ENCODE peak calls at places on chromosome X, in six cellular contexts. H, Z, P, G, E and L are unnamed samples.

GRCh38 chrX:42755820-42756219 is 22.1 kb downstream of the PPP1R2C start:
- DNase-seq in H (no peak), Z (peak), P (peak), G (no peak), E (peak), L (peak)

GRCh38 chrX:72132456-72132855 is 741 bp upstream of the RTL5 start:
- DNase-seq in H (no peak), Z (no peak), P (no peak), G (no peak), E (no peak), L (no peak)

GRCh38 chrX:115892056-115892708 is 278.4 kb upstream of the AGTR2 start:
- DNase-seq in H (no peak), Z (no peak), P (no peak), G (no peak), E (no peak), L (no peak)

GRCh38 chrX:5746231-5746630 is 482.4 kb downstream of the NLGN4X start:
- DNase-seq in H (no peak), Z (no peak), P (no peak), G (no peak), E (no peak), L (no peak)

GRCh38 chrX:52034211-52034610 is 34.8 kb downstream of the MAGED4B start:
- DNase-seq in H (no peak), Z (no peak), P (no peak), G (no peak), E (no peak), L (no peak)

GRCh38 chrX:66633541-66633940 is 5.3 kb downstream of the EDA2R start:
- DNase-seq in H (no peak), Z (peak), P (peak), G (no peak), E (peak), L (no peak)

GRCh38 chrX:44310227-44310626 is 33.2 kb downstream of the EFHC2 start:
- DNase-seq in H (no peak), Z (no peak), P (no peak), G (no peak), E (no peak), L (no peak)

GRCh38 chrX:16124201-16124600 is 836 bp downstream of the GRPR start:
- DNase-seq in H (no peak), Z (no peak), P (no peak), G (no peak), E (no peak), L (no peak)

GRCh38 chrX:16785247-16786138 is 773 bp upstream of the TXLNG start:
- DNase-seq in H (peak), Z (no peak), P (no peak), G (no peak), E (no peak), L (no peak)

GRCh38 chrX:40003071-40003981 is 94.4 kb downstream of the BCOR start:
- DNase-seq in H (no peak), Z (no peak), P (no peak), G (peak), E (peak), L (no peak)

GRCh38 chrX:130902446-130902782 is 595 bp downstream of the ENOX2 start:
- DNase-seq in H (no peak), Z (no peak), P (no peak), G (no peak), E (no peak), L (no peak)

GRCh38 chrX:134547047-134547679 is 87.2 kb downstream of the HPRT1 start:
- DNase-seq in H (no peak), Z (peak), P (peak), G (no peak), E (peak), L (no peak)
- H3K4me3 ChIP-seq in H (no peak), Z (peak), P (peak), G (no peak), E (peak), L (no peak)

GRCh38 chrX:106791495-106791894 is 11.0 kb upstream of the TBC1D8B start:
- DNase-seq in H (no peak), Z (peak), P (peak), G (no peak), E (peak), L (no peak)
- TF ChIP-seq CTCF in H (no peak), Z (no peak), P (peak), G (peak), E (peak), L (peak)

GRCh38 chrX:150148749-150149672 is 210.7 kb upstream of the EOLA2 start:
- DNase-seq in H (no peak), Z (peak), P (no peak), G (no peak), E (peak), L (no peak)

GRCh38 chrX:150146271-150146888 is 208.1 kb upstream of the EOLA2 start:
- DNase-seq in H (no peak), Z (no peak), P (no peak), G (peak), E (no peak), L (no peak)

GRCh38 chrX:150143721-150144440 is 205.6 kb upstream of the EOLA2 start:
- DNase-seq in H (no peak), Z (no peak), P (peak), G (no peak), E (no peak), L (no peak)
- H3K4me3 ChIP-seq in H (no peak), Z (no peak), P (no peak), G (no peak), E (no peak), L (no peak)

DNA sequence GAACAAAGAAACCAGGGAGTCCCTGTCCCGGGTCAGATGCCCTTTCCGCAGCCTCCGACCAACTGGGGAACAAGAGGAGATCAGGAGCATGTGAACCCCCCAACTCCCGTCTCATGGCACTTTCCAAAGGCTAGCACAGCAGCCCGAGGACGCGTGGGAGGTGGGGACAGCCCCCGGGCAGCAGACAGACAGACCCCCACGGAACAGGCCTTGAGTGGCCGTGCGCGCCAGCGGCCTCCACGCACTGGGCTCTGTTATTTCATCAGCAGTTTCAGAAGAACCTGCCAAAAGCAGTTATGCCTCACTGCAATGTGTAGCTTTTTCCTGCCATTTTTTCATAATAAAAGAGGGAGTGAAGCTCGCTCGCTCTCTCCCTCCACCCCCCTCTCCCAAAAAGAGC is 349 bp upstream of the FGF16 start:
- DNase-seq in H (peak), Z (no peak), P (no peak), G (peak), E (peak), L (no peak)
- TF ChIP-seq CTCF in H (no peak), Z (no peak), P (no peak), G (no peak), E (no peak), L (no peak)

GRCh38 chrX:84165716-84166115 is 22.3 kb downstream of the RPS6KA6 start:
- DNase-seq in H (no peak), Z (peak), P (peak), G (no peak), E (no peak), L (no peak)
- H3K4me3 ChIP-seq in H (no peak), Z (no peak), P (no peak), G (no peak), E (no peak), L (no peak)

DNA sequence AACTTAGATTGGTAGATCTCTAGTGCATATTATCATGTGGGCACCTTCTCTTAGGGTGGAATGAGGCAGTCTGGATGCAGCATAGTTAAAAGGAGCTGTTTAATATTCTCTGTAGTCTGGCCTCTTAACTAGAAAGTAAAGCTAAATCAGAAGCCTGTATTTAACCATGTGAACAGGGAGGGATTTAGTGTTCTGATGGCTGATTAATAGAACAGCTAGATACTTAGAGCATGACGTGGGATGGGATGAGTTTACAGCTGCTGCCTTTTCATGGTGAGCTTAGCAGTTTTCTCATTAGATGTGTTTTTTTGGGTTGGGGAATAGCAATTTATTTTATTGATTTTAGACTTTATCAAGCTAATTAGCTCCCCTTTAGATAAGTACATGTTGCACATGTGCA is 34.0 kb downstream of the YIPF6 start:
- DNase-seq in H (no peak), Z (peak), P (no peak), G (no peak), E (no peak), L (no peak)
- TF ChIP-seq CTCF in H (no peak), Z (no peak), P (no peak), G (no peak), E (no peak), L (no peak)